ENCODE peak calls at places on chromosomes 12 and 14, in eight cellular contexts. E, Q, W, J, Z, R, T and A are unnamed samples.

GRCh38 chr12:114885501-114885900 is 201.5 kb upstream of the TBX3 start:
- DNase-seq in E (no peak), Q (no peak), W (no peak), J (no peak), Z (no peak), R (no peak), T (no peak), A (no peak)

GRCh38 chr12:26287666-26288408 is 92.5 kb downstream of the SSPN start:
- DNase-seq in E (no peak), Q (no peak), W (no peak), J (no peak), Z (no peak), R (no peak), T (no peak), A (no peak)

GRCh38 chr12:30614031-30614430 is 81.6 kb downstream of the IPO8 start:
- DNase-seq in E (no peak), Q (no peak), W (no peak), J (no peak), Z (no peak), R (no peak), T (no peak), A (no peak)

GRCh38 chr12:6752181-6752930 is 585 bp downstream of the MLF2 start:
- DNase-seq in E (peak; percentile 17), Q (peak; percentile 83), W (peak; percentile 77), J (no peak), Z (peak; percentile 79), R (no peak), T (peak; percentile 82), A (peak; percentile 42)

GRCh38 chr12:68623984-68624383 is 13.3 kb downstream of the RAP1B start:
- DNase-seq in E (peak; percentile 32), Q (peak; percentile 82), W (no peak), J (no peak), Z (no peak), R (no peak), T (no peak), A (no peak)

GRCh38 chr14:21868442-21869046 is 194.9 kb upstream of the OR4E1 start:
- DNase-seq in E (peak; percentile 78), Q (peak; percentile 54), W (peak; percentile 72), J (peak; percentile 60), Z (peak; percentile 88), R (peak; percentile 48), T (peak; percentile 29), A (peak; percentile 69)

GRCh38 chr12:6635856-6636521 is at the start of gene LPAR5:
- DNase-seq in E (peak; percentile 67), Q (peak; percentile 80), W (peak; percentile 61), J (no peak), Z (peak; percentile 58), R (peak; percentile 32), T (peak; percentile 42), A (peak; percentile 72)

GRCh38 chr12:9041321-9041720 is 52.0 kb downstream of the KLRG1 start:
- DNase-seq in E (peak; percentile 13), Q (peak; percentile 60), W (no peak), J (no peak), Z (no peak), R (no peak), T (no peak), A (no peak)

GRCh38 chr12:19547258-19547657 is 108.0 kb downstream of the AEBP2 start:
- DNase-seq in E (no peak), Q (peak; percentile 54), W (no peak), J (no peak), Z (no peak), R (no peak), T (no peak), A (no peak)

GRCh38 chr12:19550626-19551025 is 111.3 kb downstream of the AEBP2 start:
- DNase-seq in E (no peak), Q (no peak), W (no peak), J (no peak), Z (no peak), R (no peak), T (no peak), A (no peak)

GRCh38 chr12:19544351-19544750 is 105.1 kb downstream of the AEBP2 start:
- DNase-seq in E (no peak), Q (peak; percentile 14), W (no peak), J (no peak), Z (no peak), R (no peak), T (no peak), A (no peak)

GRCh38 chr12:19546027-19546426 is 106.7 kb downstream of the AEBP2 start:
- DNase-seq in E (no peak), Q (peak; percentile 84), W (no peak), J (no peak), Z (no peak), R (no peak), T (no peak), A (no peak)

GRCh38 chr12:19546611-19547162 is 107.4 kb downstream of the AEBP2 start:
- DNase-seq in E (no peak), Q (peak; percentile 64), W (no peak), J (no peak), Z (no peak), R (no peak), T (no peak), A (no peak)
- H3K9me2 ChIP-seq in E (no peaks in the 10 kb centered on the region), Q (no peaks in the 10 kb centered on the region), W (no peaks in the 10 kb centered on the region), J (no peaks in the 10 kb centered on the region), Z (no peaks in the 10 kb centered on the region), R (no peaks in the 10 kb centered on the region), T (no peaks in the 10 kb centered on the region), A (no peaks in the 10 kb centered on the region)

DNA sequence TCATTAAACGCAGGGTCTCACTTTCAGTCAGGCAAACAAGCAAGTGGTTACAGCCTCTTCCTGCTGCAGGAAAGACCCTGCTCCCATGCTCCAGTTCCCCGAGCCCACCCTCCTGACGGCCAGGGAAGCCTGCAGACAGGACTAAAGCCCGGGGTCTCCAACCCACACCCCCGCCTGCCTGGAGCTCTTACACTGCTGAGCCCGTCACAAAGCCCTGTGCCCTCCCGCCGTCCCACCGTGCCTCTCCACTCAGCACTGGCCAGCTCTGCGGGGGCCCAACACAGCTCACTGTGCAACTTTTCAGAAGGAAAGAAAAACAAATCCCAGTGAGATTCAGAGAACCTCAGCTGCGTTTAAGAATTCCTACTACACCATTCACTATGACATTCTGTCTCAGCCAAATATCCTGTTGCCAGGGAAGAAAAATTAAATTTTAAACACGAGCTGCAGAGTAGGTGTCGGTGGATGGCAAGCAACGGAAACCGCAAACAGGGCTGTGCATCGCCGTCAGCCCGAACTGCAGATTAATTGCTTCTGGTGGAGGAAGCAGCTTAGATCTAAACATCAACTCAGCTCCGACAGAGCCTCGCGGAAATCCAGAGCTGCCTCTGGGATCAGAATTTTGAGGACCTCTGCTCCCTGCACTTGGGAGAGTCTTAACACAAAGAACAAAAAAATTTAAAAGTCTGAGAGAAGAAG is 106.6 kb upstream of the SFSWAP start:
- DNase-seq in E (no peak), Q (no peak), W (no peak), J (no peak), Z (no peak), R (no peak), T (no peak), A (peak; percentile 29)
- H2AFZ ChIP-seq in E (no peak overlapping the region), Q (no peak overlapping the region), W (no peak overlapping the region), J (no peak overlapping the region), Z (peak overlapping the region; percentile 28), R (no peak overlapping the region), T (no peak overlapping the region), A (peak overlapping the region; percentile 32)

DNA sequence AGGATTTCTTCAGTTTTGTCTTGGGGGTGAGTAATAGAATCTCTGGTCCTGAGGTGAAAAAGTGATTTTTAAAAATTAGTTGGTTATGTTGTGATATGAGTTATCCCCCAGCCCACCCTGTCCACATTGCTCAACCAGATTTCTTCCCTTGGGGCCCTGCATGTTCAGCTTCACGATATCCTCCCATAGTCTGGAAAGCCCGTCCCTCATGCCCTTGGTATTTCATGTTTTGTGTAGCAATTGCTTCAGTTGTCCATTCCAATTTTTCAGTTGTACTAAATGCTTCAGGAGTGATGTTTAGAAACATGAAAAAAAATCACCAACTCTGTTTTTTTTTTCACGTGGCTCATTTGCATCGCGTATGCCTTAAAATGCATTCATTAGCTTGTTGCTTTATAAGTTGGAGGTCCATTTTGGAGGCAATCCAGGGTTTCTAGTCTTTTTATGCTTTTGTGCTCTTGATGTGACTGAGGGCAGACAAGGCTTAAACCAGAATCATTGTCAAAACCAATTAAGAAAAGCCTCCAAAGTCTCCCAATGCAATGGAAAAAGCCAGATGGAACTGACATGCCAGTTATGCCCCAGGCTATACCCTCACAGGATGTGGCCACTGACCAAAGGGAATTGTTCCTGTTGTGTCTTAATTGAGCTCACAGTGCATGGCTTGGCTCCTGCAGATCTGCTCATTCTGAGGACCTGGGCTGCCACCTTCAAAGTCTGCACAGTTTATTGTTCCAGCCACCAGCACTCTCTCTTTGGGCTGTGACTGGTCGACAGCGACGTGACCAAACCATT is 17.3 kb upstream of the BICD1 start:
- DNase-seq in E (peak; percentile 64), Q (peak; percentile 19), W (no peak), J (no peak), Z (no peak), R (no peak), T (peak; percentile 83), A (no peak)
- TF ChIP-seq EZH2phosphoT487 in E (no peak), Q (no peak), W (no peak), J (no peak), Z (no peak), R (no peak), T (no peak), A (no peak)

GRCh38 chr12:56900583-56900982 is 33.6 kb downstream of the SDR9C7 start:
- DNase-seq in E (peak; percentile 98), Q (peak; percentile 44), W (no peak), J (no peak), Z (no peak), R (peak; percentile 91), T (no peak), A (no peak)

GRCh38 chr12:56908136-56908535 is 26.1 kb downstream of the SDR9C7 start:
- DNase-seq in E (no peak), Q (no peak), W (no peak), J (no peak), Z (no peak), R (no peak), T (no peak), A (no peak)

GRCh38 chr12:56903374-56903773 is 30.8 kb downstream of the SDR9C7 start:
- DNase-seq in E (no peak), Q (no peak), W (no peak), J (no peak), Z (no peak), R (no peak), T (no peak), A (no peak)

DNA sequence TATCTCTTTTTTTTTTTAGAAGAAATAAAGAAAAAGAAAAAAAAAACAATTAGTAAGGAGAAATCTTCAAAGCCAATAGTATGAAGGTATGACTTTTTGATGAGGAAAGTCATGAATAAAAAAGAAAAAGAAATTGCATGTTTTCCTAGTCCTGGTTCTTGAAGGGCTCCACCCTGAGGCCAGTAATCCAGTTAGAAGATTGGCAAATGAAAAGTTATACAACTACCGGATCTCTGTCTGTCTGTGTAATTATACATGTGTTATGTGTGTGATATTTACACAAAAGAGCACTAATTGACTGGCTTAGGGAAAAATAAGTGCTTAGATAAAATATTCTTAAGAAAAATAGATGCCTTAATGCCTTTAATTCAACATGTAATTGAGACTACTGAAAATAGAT is 28.4 kb downstream of the SDR9C7 start:
- DNase-seq in E (no peak), Q (no peak), W (no peak), J (no peak), Z (no peak), R (no peak), T (no peak), A (no peak)
- H3K9me2 ChIP-seq in E (no peaks in the 10 kb centered on the region), Q (no peaks in the 10 kb centered on the region), W (no peaks in the 10 kb centered on the region), J (no peaks in the 10 kb centered on the region), Z (peaks cover 3% of the 10 kb centered on the region), R (no peaks in the 10 kb centered on the region), T (no peaks in the 10 kb centered on the region), A (no peaks in the 10 kb centered on the region)